ENCODE peak calls at places on chromosomes 11 and 22, in eight cellular contexts. C, T, O, W, G, B, N and U are unnamed samples.

GRCh38 chr11:72430743-72431570 is 3.4 kb downstream of the CLPB start:
- DNase-seq in C (no peak), T (peak; percentile 33), O (no peak), W (no peak), G (peak; percentile 37), B (no peak), N (no peak), U (no peak)

GRCh38 chr11:113474362-113475159 is 637 bp downstream of the DRD2 start:
- DNase-seq in C (no peak), T (peak; percentile 63), O (no peak), W (no peak), G (peak; percentile 53), B (peak; percentile 5), N (no peak), U (peak; percentile 33)

GRCh38 chr11:26599421-26599820 is 27.4 kb upstream of the MUC15 start:
- DNase-seq in C (no peak), T (peak; percentile 84), O (no peak), W (no peak), G (no peak), B (no peak), N (no peak), U (no peak)

GRCh38 chr22:19179472-19180048 is 1.0 kb upstream of the SLC25A1 start:
- DNase-seq in C (peak; percentile 28), T (peak; percentile 83), O (no peak), W (peak; percentile 86), G (peak; percentile 78), B (no peak), N (peak; percentile 34), U (peak; percentile 29)

GRCh38 chr22:47434336-47435203 is 672.1 kb downstream of the TBC1D22A start:
- DNase-seq in C (no peak), T (no peak), O (no peak), W (no peak), G (no peak), B (no peak), N (no peak), U (no peak)

GRCh38 chr22:29641781-29642355 is 38.4 kb downstream of the NF2 start:
- DNase-seq in C (no peak), T (no peak), O (no peak), W (no peak), G (no peak), B (no peak), N (no peak), U (no peak)

GRCh38 chr11:47641585-47642098 is 717 bp downstream of the MTCH2 start:
- DNase-seq in C (no peak), T (no peak), O (no peak), W (no peak), G (peak; percentile 42), B (no peak), N (no peak), U (no peak)

GRCh38 chr11:68021167-68021787 is 9.2 kb upstream of the NDUFS8 start:
- DNase-seq in C (no peak), T (no peak), O (no peak), W (no peak), G (no peak), B (no peak), N (no peak), U (no peak)

GRCh38 chr22:27152883-27153282 is 495.5 kb downstream of the MIAT start:
- DNase-seq in C (no peak), T (no peak), O (no peak), W (no peak), G (no peak), B (no peak), N (no peak), U (no peak)

GRCh38 chr11:92827132-92827531 is 142.3 kb upstream of the MTNR1B start:
- DNase-seq in C (no peak), T (no peak), O (no peak), W (no peak), G (no peak), B (no peak), N (no peak), U (no peak)

GRCh38 chr22:37910863-37911262 is 4.8 kb downstream of the MICALL1 start:
- DNase-seq in C (no peak), T (no peak), O (no peak), W (no peak), G (no peak), B (no peak), N (no peak), U (no peak)

GRCh38 chr11:123564225-123564624 is 90.2 kb downstream of the SCN3B start:
- DNase-seq in C (no peak), T (no peak), O (no peak), W (no peak), G (no peak), B (no peak), N (no peak), U (no peak)

GRCh38 chr11:125942276-125942611 is 3.6 kb upstream of the VSIG10L2 start:
- DNase-seq in C (no peak), T (no peak), O (no peak), W (no peak), G (no peak), B (no peak), N (no peak), U (no peak)

GRCh38 chr11:120908521-120909181 is 115.3 kb upstream of the TBCEL start:
- DNase-seq in C (peak; percentile 67), T (no peak), O (no peak), W (no peak), G (no peak), B (no peak), N (no peak), U (no peak)

GRCh38 chr11:86978756-86979608 is 23.8 kb upstream of the FZD4 start:
- DNase-seq in C (no peak), T (peak; percentile 57), O (no peak), W (no peak), G (no peak), B (no peak), N (no peak), U (no peak)

GRCh38 chr11:118610773-118611432 is 3.5 kb downstream of the PHLDB1 start:
- DNase-seq in C (peak; percentile 78), T (peak; percentile 61), O (no peak), W (no peak), G (peak; percentile 57), B (peak; percentile 87), N (no peak), U (peak; percentile 85)

GRCh38 chr11:16853266-16853665 is 114.8 kb downstream of the C11orf58 start:
- DNase-seq in C (no peak), T (no peak), O (no peak), W (no peak), G (no peak), B (no peak), N (no peak), U (no peak)

GRCh38 chr22:25021409-25021808 is 68.9 kb downstream of the KIAA1671 start:
- DNase-seq in C (no peak), T (no peak), O (no peak), W (no peak), G (no peak), B (no peak), N (no peak), U (no peak)

GRCh38 chr22:26174280-26174679 is 5.0 kb downstream of the SEZ6L start:
- DNase-seq in C (no peak), T (no peak), O (no peak), W (no peak), G (no peak), B (no peak), N (no peak), U (no peak)

GRCh38 chr22:28115426-28115825 is 196.4 kb upstream of the PITPNB start:
- DNase-seq in C (no peak), T (no peak), O (no peak), W (no peak), G (no peak), B (no peak), N (no peak), U (no peak)

GRCh38 chr11:69703711-69704507 is at the start of gene FGF19:
- DNase-seq in C (no peak), T (no peak), O (no peak), W (no peak), G (no peak), B (no peak), N (no peak), U (no peak)

GRCh38 chr11:74466916-74467885 is at the start of gene KCNE3:
- DNase-seq in C (no peak), T (no peak), O (no peak), W (no peak), G (no peak), B (no peak), N (no peak), U (no peak)

GRCh38 chr11:43458486-43458885 is 99.8 kb downstream of the TTC17 start:
- DNase-seq in C (no peak), T (no peak), O (no peak), W (no peak), G (no peak), B (no peak), N (no peak), U (no peak)

GRCh38 chr11:76248210-76248609 is 41.9 kb upstream of the WNT11 start:
- DNase-seq in C (no peak), T (no peak), O (no peak), W (no peak), G (no peak), B (no peak), N (no peak), U (no peak)

GRCh38 chr11:133947298-133947905 is 9.4 kb downstream of the IGSF9B start:
- DNase-seq in C (peak; percentile 52), T (peak; percentile 29), O (no peak), W (no peak), G (peak; percentile 14), B (peak; percentile 44), N (no peak), U (peak; percentile 59)

GRCh38 chr11:21582791-21583190 is 610.1 kb upstream of the ANO5 start:
- DNase-seq in C (no peak), T (no peak), O (no peak), W (no peak), G (peak; percentile 5), B (no peak), N (no peak), U (no peak)

GRCh38 chr11:72844356-72844755 is 30.1 kb downstream of the ATG16L2 start:
- DNase-seq in C (no peak), T (no peak), O (no peak), W (no peak), G (no peak), B (no peak), N (no peak), U (no peak)

GRCh38 chr11:2382927-2383822 is 6.1 kb downstream of the CD81 start:
- DNase-seq in C (no peak), T (no peak), O (no peak), W (no peak), G (peak; percentile 51), B (no peak), N (no peak), U (peak; percentile 6)

GRCh38 chr22:37174964-37175363 is 13.1 kb downstream of the C1QTNF6 start:
- DNase-seq in C (no peak), T (no peak), O (no peak), W (peak; percentile 17), G (no peak), B (no peak), N (no peak), U (no peak)

GRCh38 chr22:38638216-38638615 is 18.0 kb downstream of the FAM227A start:
- DNase-seq in C (no peak), T (no peak), O (no peak), W (no peak), G (no peak), B (no peak), N (no peak), U (no peak)

GRCh38 chr11:28107331-28107725 is 628 bp downstream of the KIF18A start:
- DNase-seq in C (peak; percentile 10), T (peak; percentile 23), O (no peak), W (peak; percentile 71), G (no peak), B (no peak), N (peak; percentile 43), U (peak; percentile 38)

GRCh38 chr22:26891431-26891830 is 234.0 kb downstream of the MIAT start:
- DNase-seq in C (no peak), T (no peak), O (no peak), W (peak; percentile 52), G (no peak), B (no peak), N (no peak), U (no peak)

GRCh38 chr11:82791779-82792178 is 58.1 kb upstream of the FAM181B start:
- DNase-seq in C (no peak), T (no peak), O (no peak), W (no peak), G (no peak), B (no peak), N (no peak), U (no peak)

GRCh38 chr11:73402834-73403185 is 26.6 kb downstream of the RELT start:
- DNase-seq in C (no peak), T (no peak), O (no peak), W (no peak), G (no peak), B (no peak), N (no peak), U (no peak)